ENCODE peak calls at places on chromosomes 16 and 17, in five cellular contexts. J is upper lobe of right lung, M is sigmoid colon, C is tibial nerve, U is neuronal stem cell. I is an unnamed sample.

GRCh38 chr17:52041123-52041617 is 117.3 kb downstream of the CA10 start:
- DNase-seq in M (no peak), J (no peak), C (no peak), U (no peak), I (no peak)

GRCh38 chr17:1649844-1650409 is at the start of gene RILP:
- DNase-seq in J (peak), C (peak), U (no peak), M (peak), I (no peak)

GRCh38 chr17:40548982-40549680 is 16.1 kb downstream of the CCR7 start:
- DNase-seq in U (no peak), M (peak), C (peak), J (peak), I (peak)

GRCh38 chr17:45753645-45754225 is 30.4 kb upstream of the CRHR1 start:
- DNase-seq in J (no peak), U (no peak), M (peak), C (no peak), I (no peak)

GRCh38 chr17:60386475-60387058 is 5.4 kb downstream of the USP32 start:
- DNase-seq in J (no peak), M (no peak), C (no peak), U (no peak), I (no peak)

GRCh38 chr17:78257810-78258322 is 26.4 kb downstream of the TMEM235 start:
- DNase-seq in J (peak), M (no peak), U (no peak), C (no peak), I (no peak)

GRCh38 chr16:30928390-30928789 is 5.0 kb downstream of the FBXL19 start:
- DNase-seq in C (no peak), M (no peak), U (no peak), J (no peak), I (peak)

GRCh38 chr16:10280262-10281170 is 98.3 kb upstream of the GRIN2A start:
- DNase-seq in C (no peak), M (no peak), J (no peak), U (no peak), I (no peak)

DNA sequence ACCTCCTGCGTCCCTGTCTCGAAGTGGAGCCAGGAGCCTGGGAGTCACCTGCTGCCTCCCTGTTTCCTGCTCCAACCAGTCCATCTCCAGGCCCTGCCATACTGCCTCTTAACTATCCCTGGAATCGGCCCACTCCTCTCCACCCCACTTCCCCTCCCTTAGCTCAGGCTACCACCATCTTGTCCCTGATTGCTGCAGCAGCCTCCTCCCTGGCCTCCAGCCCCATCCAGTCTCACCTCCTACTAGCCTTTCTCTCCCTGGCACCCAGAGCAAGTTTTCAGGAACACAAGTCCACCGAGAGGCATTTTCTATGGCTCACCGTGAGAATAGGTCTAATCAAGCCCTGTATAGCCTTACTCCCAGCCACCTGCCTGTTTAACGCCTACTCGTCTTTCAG is 865 bp upstream of the CAMKK1 start:
- DNase-seq in U (no peak), C (no peak), M (no peak), J (no peak), I (no peak)
- H3K4me3 ChIP-seq in U (peak), C (peak), M (peak), J (peak), I (peak)

DNA sequence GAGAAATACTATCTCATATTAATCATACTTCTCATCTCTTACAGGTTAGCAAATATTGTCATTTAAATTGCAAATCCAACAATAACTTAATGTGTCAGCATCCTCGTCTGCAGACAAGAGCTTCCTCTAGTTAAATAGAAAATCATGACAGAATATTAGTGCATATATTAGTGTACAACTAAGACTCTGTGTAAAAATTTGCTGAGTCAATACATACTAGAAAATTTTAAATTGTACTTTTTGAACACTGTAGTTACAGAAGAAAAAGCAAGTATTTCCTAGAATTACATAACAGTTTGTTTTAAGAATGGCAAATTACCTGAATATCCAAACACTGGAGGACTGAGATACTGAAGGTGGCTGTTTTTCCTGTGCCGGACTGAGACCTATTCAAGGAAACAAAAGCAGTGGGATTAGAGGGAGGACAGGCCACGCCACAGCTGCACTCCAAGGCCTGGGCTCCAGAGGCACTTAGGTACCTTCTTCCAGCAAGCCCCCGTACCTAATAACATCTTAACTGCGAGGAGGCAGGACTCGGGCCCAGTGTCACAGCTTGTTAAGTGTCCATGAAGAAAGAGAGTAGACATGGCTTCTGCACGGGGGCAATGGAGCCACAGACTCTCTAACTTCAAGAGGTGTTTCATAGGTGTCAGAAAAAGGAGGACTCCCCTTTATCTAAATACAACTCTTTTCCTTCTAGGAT is 5.3 kb downstream of the EIF4A3 start:
- DNase-seq in J (no peak), U (no peak), C (no peak), M (peak), I (no peak)
- H3K4me3 ChIP-seq in J (no peak), U (no peak), C (no peak), M (no peak), I (no peak)

DNA sequence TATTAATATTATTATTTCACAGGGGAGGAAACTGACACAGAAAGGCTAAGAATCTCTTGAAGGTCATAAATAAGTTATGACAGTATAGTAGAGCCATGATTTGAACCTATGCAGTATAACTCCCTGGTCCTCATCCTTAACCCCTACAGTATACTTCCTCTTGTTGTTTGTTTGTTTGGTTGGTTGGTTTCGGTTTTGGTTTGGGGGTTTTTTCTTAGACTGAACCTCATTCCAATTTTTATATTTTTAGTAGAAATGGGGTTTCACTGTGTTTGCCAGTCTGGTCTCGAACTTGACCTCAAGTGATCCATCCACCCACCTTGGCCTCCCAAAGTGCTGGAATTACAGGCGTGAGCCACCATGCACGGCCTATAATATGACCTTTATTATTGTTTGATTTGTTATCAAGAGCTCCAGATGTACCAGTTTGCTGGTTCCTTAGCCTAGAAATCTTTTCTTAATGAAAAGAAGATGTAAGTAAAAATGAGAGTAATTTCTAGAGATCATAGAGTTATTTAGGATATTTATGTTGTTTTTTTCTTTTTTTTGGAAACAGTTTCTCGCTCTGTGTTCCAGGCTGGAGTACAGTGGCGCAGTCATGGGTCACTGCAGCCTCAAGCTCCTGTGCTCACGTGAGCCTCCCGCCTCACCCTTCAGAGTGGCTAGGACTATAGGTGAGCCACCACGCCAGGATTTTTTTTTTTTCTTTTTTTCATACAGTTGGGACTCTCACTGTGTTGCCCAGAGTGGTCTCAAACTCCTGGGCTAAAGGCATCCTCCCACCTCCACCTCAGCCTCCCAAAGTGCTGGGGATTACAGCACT is 4.9 kb downstream of the PRR11 start:
- DNase-seq in U (no peak), J (no peak), M (no peak), C (no peak), I (peak)
- H3K4me3 ChIP-seq in U (no peak), J (no peak), M (no peak), C (no peak), I (no peak)

GRCh38 chr17:48027322-48027981 is 10.1 kb downstream of the COPZ2 start:
- DNase-seq in C (no peak), J (no peak), M (no peak), U (no peak), I (no peak)

GRCh38 chr17:48025040-48025903 is 12.3 kb downstream of the COPZ2 start:
- DNase-seq in M (peak), J (peak), U (peak), C (peak), I (peak)

GRCh38 chr17:48024149-48025039 is 13.2 kb downstream of the COPZ2 start:
- DNase-seq in J (peak), U (no peak), C (no peak), M (peak), I (peak)

GRCh38 chr17:48026503-48027321 is 10.9 kb downstream of the COPZ2 start:
- DNase-seq in U (peak), M (peak), C (peak), J (peak), I (peak)

DNA sequence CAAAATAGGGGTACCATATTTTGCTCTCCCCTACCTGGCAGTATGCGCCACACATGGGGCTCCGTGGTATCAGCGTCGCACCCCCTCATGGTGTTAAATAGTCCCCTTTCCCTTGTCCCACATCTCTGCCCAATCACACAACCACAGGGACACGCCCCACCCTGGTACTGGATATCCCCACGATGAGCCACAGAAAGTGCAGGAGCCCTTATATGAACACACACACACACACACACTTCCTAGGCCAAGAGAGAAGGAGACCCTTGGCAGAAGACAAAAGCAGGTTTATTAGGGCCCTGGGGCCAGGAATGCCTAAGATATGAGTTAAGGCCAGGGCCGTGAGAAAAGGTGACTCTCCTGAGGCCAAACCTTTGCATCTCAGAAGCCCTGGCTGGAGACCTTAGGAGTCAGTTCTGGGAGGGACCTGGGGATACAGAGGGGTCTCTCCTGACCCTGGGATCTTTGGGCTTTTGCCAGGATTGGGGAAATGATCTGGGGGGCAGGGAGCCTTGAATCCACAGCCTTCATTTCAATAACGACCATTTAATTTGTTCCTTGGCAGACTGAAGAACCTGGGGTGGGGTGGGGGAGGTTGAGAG is 11.6 kb downstream of the COPZ2 start:
- DNase-seq in M (no peak), C (no peak), J (no peak), U (no peak), I (no peak)
- H3K4me3 ChIP-seq in M (peak), C (peak), J (peak), U (peak), I (peak)